ENCODE peak calls at places on chromosomes 5 and 9, in nine cellular contexts. W is mucosa of gallbladder; G is NCI-H1436; E is Calu3; P is HCT116; O is NCI-H1092 treated with DMSO at 0.1 percent for 48 hours; T is AG10803; Y is CD4-positive, CD25-positive, alpha-beta regulatory T cell; R is choroid plexus epithelial cell. D is an unnamed sample.
A peak's percentile ranks its signal among the peaks of the same experiment; 100 is the strongest.

GRCh38 chr9:106622148-106622547 is 240.8 kb upstream of the ZNF462 start:
- DNase-seq in W (no peak), G (peak; percentile 50), E (no peak), P (no peak), O (peak; percentile 99), T (no peak), Y (no peak), R (no peak), D (no peak)

GRCh38 chr5:78899922-78900362 is 85.2 kb downstream of the ARSB start:
- DNase-seq in W (peak; percentile 32), G (no peak), E (peak; percentile 65), P (peak; percentile 44), O (no peak), T (peak; percentile 56), Y (peak; percentile 44), R (peak; percentile 80), D (peak; percentile 50)

GRCh38 chr9:82031538-82032280 is 43.1 kb downstream of the SPATA31D1 start:
- DNase-seq in W (peak; percentile 31), G (no peak), E (peak; percentile 10), P (peak; percentile 28), O (no peak), T (peak; percentile 80), Y (no peak), R (peak; percentile 82), D (no peak)

GRCh38 chr9:113326230-113326629 is 13.8 kb downstream of the WDR31 start:
- DNase-seq in W (no peak), G (no peak), E (no peak), P (no peak), O (no peak), T (no peak), Y (no peak), R (no peak), D (no peak)

GRCh38 chr5:84113246-84114118 is 271.2 kb downstream of the EDIL3 start:
- DNase-seq in W (no peak), G (no peak), E (peak; percentile 27), P (peak; percentile 10), O (no peak), T (no peak), Y (no peak), R (peak; percentile 73), D (peak; percentile 37)

GRCh38 chr5:5665225-5666075 is 243.0 kb downstream of the ICE1 start:
- DNase-seq in W (no peak), G (no peak), E (no peak), P (peak; percentile 27), O (no peak), T (no peak), Y (no peak), R (peak; percentile 23), D (no peak)

GRCh38 chr5:55407059-55407684 is 99.4 kb downstream of the MTREX start:
- DNase-seq in W (no peak), G (no peak), E (peak; percentile 22), P (peak; percentile 22), O (no peak), T (peak; percentile 75), Y (peak; percentile 54), R (peak; percentile 82), D (no peak)

GRCh38 chr9:1184146-1184545 is 134.0 kb downstream of the DMRT2 start:
- DNase-seq in W (no peak), G (no peak), E (no peak), P (no peak), O (no peak), T (no peak), Y (no peak), R (no peak), D (no peak)

GRCh38 chr5:166720026-166720425 is 1571.4 kb upstream of the WWC1 start:
- DNase-seq in W (no peak), G (no peak), E (no peak), P (no peak), O (no peak), T (no peak), Y (no peak), R (peak; percentile 20), D (no peak)

GRCh38 chr5:14406554-14406849 is 175.1 kb upstream of the OTULINL start:
- DNase-seq in W (no peak), G (no peak), E (no peak), P (no peak), O (no peak), T (peak; percentile 74), Y (no peak), R (peak; percentile 86), D (no peak)

D was measured in neuronal stem cell.